ENCODE peak calls at places on chromosome 9, in ten cellular contexts. O, R, M, C, B, S, U, G, V and P are unnamed samples.

GRCh38 chr9:5481744-5482027 is 28.6 kb upstream of the PDCD1LG2 start:
- DNase-seq in O (no peak), R (no peak), M (no peak), C (no peak), B (no peak), S (no peak), U (no peak), G (no peak), V (no peak), P (no peak)

GRCh38 chr9:132513416-132513815 is 69.0 kb upstream of the BARHL1 start:
- DNase-seq in O (no peak), R (no peak), M (no peak), C (no peak), B (no peak), S (no peak), U (no peak), G (no peak), V (no peak), P (no peak)

GRCh38 chr9:1495684-1496083 is 445.5 kb downstream of the DMRT2 start:
- DNase-seq in O (no peak), R (no peak), M (no peak), C (no peak), B (no peak), S (no peak), U (no peak), G (no peak), V (no peak), P (no peak)

GRCh38 chr9:121269030-121269887 is 1.3 kb downstream of the GSN start:
- DNase-seq in O (peak; percentile 31), R (no peak), M (no peak), C (peak; percentile 25), B (no peak), S (no peak), U (no peak), G (peak; percentile 50), V (peak; percentile 63), P (peak; percentile 47)

GRCh38 chr9:92292338-92293074 is 991 bp downstream of the IARS1 start:
- DNase-seq in O (peak; percentile 19), R (no peak), M (peak; percentile 2), C (peak; percentile 80), B (no peak), S (no peak), U (no peak), G (no peak), V (no peak), P (no peak)

GRCh38 chr9:12705738-12706391 is 12.7 kb downstream of the TYRP1 start:
- DNase-seq in O (no peak), R (no peak), M (no peak), C (no peak), B (no peak), S (no peak), U (no peak), G (no peak), V (no peak), P (no peak)

GRCh38 chr9:89183146-89183545 is 4.5 kb upstream of the SHC3 start:
- DNase-seq in O (no peak), R (no peak), M (no peak), C (no peak), B (no peak), S (no peak), U (no peak), G (no peak), V (no peak), P (no peak)

GRCh38 chr9:124480621-124480981 is 26.6 kb downstream of the NR5A1 start:
- DNase-seq in O (peak; percentile 4), R (no peak), M (peak; percentile 37), C (peak; percentile 10), B (no peak), S (no peak), U (no peak), G (no peak), V (no peak), P (no peak)

GRCh38 chr9:114442022-114442421 is 54.2 kb upstream of the AKNA start:
- DNase-seq in O (no peak), R (no peak), M (no peak), C (no peak), B (no peak), S (no peak), U (no peak), G (no peak), V (no peak), P (no peak)